ENCODE peak calls at places on chromosomes 16 and 17, in five cellular contexts. Y, P, T, B and I are unnamed samples. For H3K36me3, the result is how much of the 10 kb centered on the place peaks cover.

GRCh38 chr16:53099318-53100130 is 44.7 kb downstream of the CHD9 start:
- DNase-seq in Y (peak), P (peak), T (no peak), B (peak), I (peak)

GRCh38 chr17:14297161-14297851 is 3.6 kb upstream of the HS3ST3B1 start:
- DNase-seq in Y (no peak), P (peak), T (no peak), B (peak), I (peak)

GRCh38 chr17:47204722-47205418 is 4.3 kb upstream of the MYL4 start:
- DNase-seq in Y (no peak), P (peak), T (no peak), B (peak), I (no peak)

GRCh38 chr17:63425478-63425877 is 20.6 kb downstream of the CYB561 start:
- DNase-seq in Y (peak), P (peak), T (no peak), B (peak), I (peak)

GRCh38 chr17:8210761-8211458 is 535 bp upstream of the AURKB start:
- DNase-seq in Y (no peak), P (no peak), T (no peak), B (peak), I (no peak)

GRCh38 chr17:80023261-80024205 is 12.1 kb downstream of the TBC1D16 start:
- DNase-seq in Y (no peak), P (no peak), T (no peak), B (no peak), I (peak)

GRCh38 chr16:30921748-30922419 is 1.5 kb upstream of the FBXL19 start:
- DNase-seq in Y (peak), P (peak), T (no peak), B (peak), I (peak)

GRCh38 chr16:90031931-90032663 is 12.8 kb upstream of the DBNDD1 start:
- DNase-seq in Y (no peak), P (no peak), T (no peak), B (peak), I (no peak)

GRCh38 chr17:56317351-56318208 is 164.3 kb downstream of the ANKFN1 start:
- DNase-seq in Y (no peak), P (no peak), T (no peak), B (no peak), I (no peak)

GRCh38 chr17:76304226-76305134 is 3.6 kb downstream of the QRICH2 start:
- DNase-seq in Y (no peak), P (no peak), T (no peak), B (no peak), I (no peak)

GRCh38 chr17:76523084-76524037 is 14.1 kb downstream of the CYGB start:
- DNase-seq in Y (no peak), P (peak), T (peak), B (peak), I (peak)

GRCh38 chr16:9297437-9298113 is 206.1 kb downstream of the HAPSTR1 start:
- DNase-seq in Y (peak), P (peak), T (no peak), B (no peak), I (peak)

GRCh38 chr17:29158515-29159275 is 21.5 kb downstream of the MYO18A start:
- DNase-seq in Y (no peak), P (no peak), T (no peak), B (peak), I (no peak)

GRCh38 chr16:66899310-66899944 is 19.1 kb downstream of the PDP2 start:
- DNase-seq in Y (no peak), P (no peak), T (no peak), B (peak), I (no peak)

GRCh38 chr17:66443601-66444000 is 141.2 kb downstream of the PRKCA start:
- DNase-seq in Y (no peak), P (no peak), T (no peak), B (no peak), I (no peak)

GRCh38 chr17:28646039-28646754 is 1.2 kb upstream of the BLTP2 start:
- DNase-seq in Y (no peak), P (no peak), T (no peak), B (no peak), I (no peak)

GRCh38 chr17:49822829-49823228 is 25.0 kb downstream of the TAC4 start:
- DNase-seq in Y (no peak), P (no peak), T (no peak), B (peak), I (peak)

GRCh38 chr16:67834242-67834614 is 7.9 kb upstream of the THAP11 start:
- DNase-seq in Y (no peak), P (no peak), T (no peak), B (no peak), I (no peak)

GRCh38 chr16:10589106-10589505 is 8.7 kb upstream of the EMP2 start:
- DNase-seq in Y (no peak), P (peak), T (no peak), B (no peak), I (no peak)

GRCh38 chr17:7929158-7930029 is at the start of gene KCNAB3:
- DNase-seq in Y (peak), P (no peak), T (no peak), B (peak), I (peak)

GRCh38 chr16:66977341-66978113 is 10.9 kb upstream of the CES4A start:
- DNase-seq in Y (peak), P (peak), T (peak), B (peak), I (peak)

GRCh38 chr17:57733085-57733484 is 12.0 kb downstream of the CCDC182 start:
- DNase-seq in Y (no peak), P (no peak), T (no peak), B (no peak), I (no peak)

GRCh38 chr17:4492762-4493561 is 5.7 kb upstream of the SPNS2 start:
- DNase-seq in Y (no peak), P (peak), T (peak), B (peak), I (no peak)

GRCh38 chr16:49859139-49859947 is 3.4 kb upstream of the ZNF423 start:
- DNase-seq in Y (no peak), P (no peak), T (no peak), B (peak), I (peak)

GRCh38 chr17:19317359-19318095 is 45.0 kb downstream of the B9D1 start:
- DNase-seq in Y (no peak), P (no peak), T (no peak), B (peak), I (peak)

GRCh38 chr17:32746280-32746679 is 130.6 kb downstream of the MYO1D start:
- DNase-seq in Y (no peak), P (peak), T (no peak), B (no peak), I (no peak)

GRCh38 chr17:58189436-58190146 is 2.9 kb upstream of the EPX start:
- DNase-seq in Y (no peak), P (peak), T (no peak), B (peak), I (no peak)

GRCh38 chr17:72930031-72930430 is 162.5 kb downstream of the SLC39A11 start:
- DNase-seq in Y (no peak), P (no peak), T (no peak), B (no peak), I (no peak)

GRCh38 chr16:25157476-25157875 is 45.9 kb downstream of the LCMT1 start:
- DNase-seq in Y (no peak), P (no peak), T (no peak), B (no peak), I (no peak)

DNA sequence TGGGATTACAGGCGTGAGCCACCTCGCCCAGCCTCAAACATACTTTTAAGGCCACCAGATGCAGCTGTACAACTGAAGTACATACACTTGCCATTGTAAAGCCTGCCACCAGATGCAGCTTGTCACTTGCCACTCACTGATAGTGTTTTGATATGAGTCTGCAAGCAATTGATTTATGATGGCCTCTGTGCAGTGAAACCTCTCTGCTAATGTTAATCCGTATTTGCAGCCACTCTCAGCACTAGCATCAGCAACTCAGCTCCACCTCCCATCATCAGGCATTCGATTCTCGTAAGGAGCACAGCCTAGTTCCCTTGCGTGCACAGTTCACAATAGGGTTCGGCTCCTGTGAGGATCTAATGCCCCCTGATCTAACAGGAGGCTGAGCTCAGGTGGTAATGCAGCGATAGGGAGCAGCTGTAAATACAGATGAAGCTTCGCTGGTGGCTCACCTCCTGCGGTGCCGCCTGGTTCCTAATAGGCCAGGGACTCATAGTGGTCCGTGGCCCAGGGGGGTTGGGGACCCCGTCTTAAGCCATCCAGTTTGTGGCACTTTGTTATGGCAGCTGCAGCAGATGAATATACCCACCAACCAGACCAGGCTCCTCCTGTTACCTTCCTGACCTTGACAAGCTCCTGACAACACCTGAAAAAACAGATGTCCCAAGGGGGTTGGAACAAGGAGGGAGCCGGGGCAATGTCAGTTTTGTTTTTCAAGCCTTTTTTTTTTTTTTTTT is 1.3 kb upstream of the HERPUD1 start:
- DNase-seq in Y (no peak), P (no peak), T (no peak), B (no peak), I (no peak)
- H3K36me3 ChIP-seq in Y (under half), P (under half), T (under half), B (under half), I (under half)

GRCh38 chr16:2208308-2208707 is 2.4 kb downstream of the BRICD5 start:
- DNase-seq in Y (no peak), P (no peak), T (no peak), B (no peak), I (no peak)

GRCh38 chr16:2209258-2210008 is 1.2 kb downstream of the BRICD5 start:
- DNase-seq in Y (no peak), P (no peak), T (no peak), B (no peak), I (no peak)

GRCh38 chr16:2208772-2209171 is 1.9 kb downstream of the BRICD5 start:
- DNase-seq in Y (no peak), P (no peak), T (no peak), B (no peak), I (no peak)

GRCh38 chr16:2210386-2211365 is at the start of gene BRICD5:
- DNase-seq in Y (no peak), P (no peak), T (no peak), B (no peak), I (no peak)

GRCh38 chr16:2210009-2210332 is 692 bp downstream of the BRICD5 start:
- DNase-seq in Y (no peak), P (no peak), T (no peak), B (no peak), I (no peak)
- H3K36me3 ChIP-seq in Y (under half), P (under half), T (under half), B (under half), I (under half)

GRCh38 chr17:42673266-42673884 is 3.4 kb downstream of the PLEKHH3 start:
- DNase-seq in Y (no peak), P (no peak), T (no peak), B (no peak), I (no peak)

GRCh38 chr17:42670199-42670924 is 6.4 kb downstream of the PLEKHH3 start:
- DNase-seq in Y (no peak), P (no peak), T (no peak), B (no peak), I (peak)

GRCh38 chr17:42672038-42672437 is 4.8 kb downstream of the PLEKHH3 start:
- DNase-seq in Y (peak), P (no peak), T (no peak), B (no peak), I (no peak)

GRCh38 chr17:42669705-42670198 is 7.0 kb downstream of the PLEKHH3 start:
- DNase-seq in Y (no peak), P (no peak), T (no peak), B (no peak), I (no peak)

DNA sequence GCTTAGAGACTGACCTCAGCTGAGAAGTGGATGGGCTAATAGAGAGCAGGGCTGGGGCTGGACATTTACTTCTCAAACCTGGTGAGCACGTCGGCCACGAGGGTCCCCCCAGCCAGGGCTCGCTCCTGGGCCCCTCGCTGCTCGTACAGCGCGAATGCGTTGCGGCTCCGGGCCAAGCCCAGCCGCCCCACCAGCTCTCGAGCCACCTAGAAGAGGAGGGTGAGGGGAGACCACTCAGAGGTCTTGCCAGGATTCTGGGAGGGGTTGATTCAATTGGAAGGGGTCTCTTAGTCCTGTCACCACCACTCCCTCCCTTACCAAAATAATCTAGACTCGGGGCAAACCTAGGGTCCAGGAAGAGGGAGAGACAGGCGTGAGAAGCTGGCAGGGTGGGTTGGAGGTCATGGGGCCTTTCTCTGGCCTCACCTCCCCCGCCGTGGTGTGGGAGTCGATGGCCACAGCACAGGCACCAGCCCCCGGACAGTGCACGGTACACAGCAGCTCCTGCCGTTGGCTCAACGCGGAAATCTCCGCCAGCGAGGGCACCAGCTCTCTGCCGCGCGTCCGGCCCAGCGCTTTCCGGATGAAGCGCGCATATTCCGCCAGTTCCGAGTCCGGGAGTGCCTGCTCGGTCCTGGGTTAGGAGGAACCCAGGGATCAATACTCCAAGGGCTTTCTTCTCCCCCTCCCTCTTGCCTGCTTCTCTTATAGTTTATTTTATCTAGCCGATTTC is 5.7 kb downstream of the PLEKHH3 start:
- DNase-seq in Y (no peak), P (no peak), T (no peak), B (no peak), I (no peak)
- H3K36me3 ChIP-seq in Y (under half), P (under half), T (under half), B (half or more), I (under half)

GRCh38 chr16:57747996-57748395 is 12.4 kb downstream of the KATNB1 start:
- DNase-seq in Y (no peak), P (no peak), T (no peak), B (no peak), I (no peak)
- H3K36me3 ChIP-seq in Y (under half), P (under half), T (under half), B (under half), I (under half)

GRCh38 chr17:82932146-82933005 is 92.6 kb upstream of the ZNF750 start:
- DNase-seq in Y (no peak), P (peak), T (no peak), B (peak), I (peak)
- H3K36me3 ChIP-seq in Y (under half), P (under half), T (under half), B (under half), I (under half)

GRCh38 chr17:2054740-2055493 is at the start of gene HIC1:
- DNase-seq in Y (peak), P (peak), T (no peak), B (peak), I (peak)

GRCh38 chr17:2057130-2057713 is 2.3 kb downstream of the HIC1 start:
- DNase-seq in Y (no peak), P (no peak), T (no peak), B (no peak), I (no peak)

GRCh38 chr17:2057714-2058520 is 3.0 kb downstream of the HIC1 start:
- DNase-seq in Y (no peak), P (no peak), T (no peak), B (no peak), I (no peak)

GRCh38 chr17:2055494-2056220 is 754 bp downstream of the HIC1 start:
- DNase-seq in Y (no peak), P (no peak), T (no peak), B (peak), I (peak)

GRCh38 chr17:2056221-2057129 is 1.6 kb downstream of the HIC1 start:
- DNase-seq in Y (no peak), P (no peak), T (no peak), B (peak), I (peak)
- H3K36me3 ChIP-seq in Y (under half), P (under half), T (under half), B (under half), I (under half)

GRCh38 chr17:30495586-30495985 is 18.4 kb downstream of the GOSR1 start:
- DNase-seq in Y (no peak), P (no peak), T (no peak), B (no peak), I (no peak)
- H3K36me3 ChIP-seq in Y (under half), P (under half), T (half or more), B (half or more), I (under half)

GRCh38 chr17:74805543-74805991 is 29.4 kb upstream of the NAT9 start:
- DNase-seq in Y (no peak), P (no peak), T (no peak), B (no peak), I (no peak)

GRCh38 chr17:74804683-74805082 is 28.5 kb upstream of the NAT9 start:
- DNase-seq in Y (no peak), P (no peak), T (no peak), B (no peak), I (no peak)

GRCh38 chr17:74801896-74802295 is 25.8 kb upstream of the NAT9 start:
- DNase-seq in Y (no peak), P (peak), T (no peak), B (no peak), I (no peak)

GRCh38 chr17:74803388-74803930 is 27.3 kb upstream of the NAT9 start:
- DNase-seq in Y (no peak), P (no peak), T (no peak), B (no peak), I (peak)

DNA sequence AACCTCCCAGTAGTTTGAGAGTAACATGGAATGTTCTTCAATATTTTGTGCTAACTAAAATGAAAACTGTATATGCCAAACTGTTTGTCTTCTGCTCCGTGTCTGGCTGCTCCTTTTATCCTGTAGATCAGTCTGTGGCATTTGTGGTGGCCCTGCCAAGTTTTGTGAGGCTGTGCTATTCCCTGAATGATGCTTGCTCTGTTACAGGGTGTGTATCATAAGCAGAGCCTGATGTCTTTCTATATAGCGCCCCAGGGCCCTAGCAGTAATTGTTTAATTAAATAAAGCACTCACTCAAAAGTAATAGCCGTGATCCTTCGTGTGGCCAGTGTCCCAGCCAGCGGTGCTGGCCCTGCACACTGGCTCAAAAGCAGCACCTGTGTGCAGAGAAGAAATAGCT is 27.8 kb upstream of the NAT9 start:
- DNase-seq in Y (no peak), P (no peak), T (no peak), B (no peak), I (no peak)
- H3K36me3 ChIP-seq in Y (under half), P (under half), T (under half), B (half or more), I (under half)

GRCh38 chr16:84183572-84183875 is 3.3 kb downstream of the TAF1C start:
- DNase-seq in Y (no peak), P (no peak), T (no peak), B (no peak), I (no peak)
- H3K36me3 ChIP-seq in Y (under half), P (under half), T (under half), B (under half), I (under half)

GRCh38 chr17:12977008-12977751 is 40.6 kb downstream of the ELAC2 start:
- DNase-seq in Y (no peak), P (no peak), T (no peak), B (no peak), I (no peak)

GRCh38 chr17:12983986-12984932 is 33.6 kb downstream of the ELAC2 start:
- DNase-seq in Y (no peak), P (peak), T (no peak), B (peak), I (peak)

GRCh38 chr17:12982224-12982623 is 35.6 kb downstream of the ELAC2 start:
- DNase-seq in Y (no peak), P (no peak), T (no peak), B (no peak), I (no peak)

GRCh38 chr17:12979255-12979654 is 38.6 kb downstream of the ELAC2 start:
- DNase-seq in Y (no peak), P (no peak), T (no peak), B (no peak), I (no peak)

GRCh38 chr17:12979826-12980500 is 37.9 kb downstream of the ELAC2 start:
- DNase-seq in Y (no peak), P (no peak), T (no peak), B (no peak), I (no peak)
- H3K36me3 ChIP-seq in Y (under half), P (under half), T (under half), B (under half), I (under half)